ENCODE peak calls at places on chromosomes 13 and 19, in seven cellular contexts. One of them, this sample, is unnamed. For H3K4me1, the result is how much of the 10 kb centered on the place peaks cover.

GRCh38 chr13:67123165-67123564 is 107.0 kb downstream of the PCDH9 start:
- DNase-seq in right cardiac atrium: no peak
- DNase-seq in ascending aorta: no peak
- DNase-seq in right lobe of liver: no peak
- DNase-seq in IMR-90: no peak
- DNase-seq in colonic mucosa: no peak
- DNase-seq in tibial artery: no peak
- DNase-seq in this sample: no peak

GRCh38 chr19:15623711-15624318 is 8.8 kb downstream of the CYP4F8 start:
- DNase-seq in ascending aorta: no peak
- DNase-seq in IMR-90: no peak
- DNase-seq in tibial artery: no peak
- DNase-seq in right lobe of liver: no peak
- DNase-seq in colonic mucosa: no peak
- DNase-seq in right cardiac atrium: no peak
- DNase-seq in this sample: no peak

GRCh38 chr19:5263615-5264014 is 77.0 kb downstream of the PTPRS start:
- DNase-seq in colonic mucosa: no peak
- DNase-seq in IMR-90: no peak
- DNase-seq in tibial artery: no peak
- DNase-seq in ascending aorta: no peak
- DNase-seq in right cardiac atrium: peak
- DNase-seq in right lobe of liver: no peak
- DNase-seq in this sample: no peak

GRCh38 chr13:99206226-99206625 is 5.6 kb downstream of the UBAC2 start:
- DNase-seq in ascending aorta: no peak
- DNase-seq in right cardiac atrium: no peak
- DNase-seq in IMR-90: no peak
- DNase-seq in colonic mucosa: peak
- DNase-seq in tibial artery: no peak
- DNase-seq in right lobe of liver: no peak
- DNase-seq in this sample: no peak

GRCh38 chr19:32296694-32297093 is 48.7 kb upstream of the ZNF507 start:
- DNase-seq in ascending aorta: no peak
- DNase-seq in IMR-90: no peak
- DNase-seq in colonic mucosa: no peak
- DNase-seq in right lobe of liver: no peak
- DNase-seq in tibial artery: no peak
- DNase-seq in right cardiac atrium: no peak
- DNase-seq in this sample: no peak

GRCh38 chr19:15374105-15374651 is 5.4 kb downstream of the AKAP8 start:
- DNase-seq in colonic mucosa: no peak
- DNase-seq in right cardiac atrium: peak
- DNase-seq in right lobe of liver: peak
- DNase-seq in IMR-90: no peak
- DNase-seq in tibial artery: no peak
- DNase-seq in ascending aorta: no peak
- DNase-seq in this sample: no peak

GRCh38 chr13:73079359-73079758 is 20.6 kb downstream of the KLF5 start:
- DNase-seq in right lobe of liver: no peak
- DNase-seq in colonic mucosa: no peak
- DNase-seq in right cardiac atrium: no peak
- DNase-seq in tibial artery: no peak
- DNase-seq in ascending aorta: no peak
- DNase-seq in IMR-90: no peak
- DNase-seq in this sample: no peak

GRCh38 chr13:95296326-95296939 is 4.8 kb downstream of the ABCC4 start:
- DNase-seq in tibial artery: no peak
- DNase-seq in right cardiac atrium: peak
- DNase-seq in right lobe of liver: peak
- DNase-seq in colonic mucosa: peak
- DNase-seq in ascending aorta: no peak
- DNase-seq in IMR-90: no peak
- DNase-seq in this sample: peak

GRCh38 chr13:93224545-93224944 is 2.1 kb upstream of the GPC6 start:
- DNase-seq in ascending aorta: no peak
- DNase-seq in tibial artery: no peak
- DNase-seq in colonic mucosa: no peak
- DNase-seq in right lobe of liver: peak
- DNase-seq in IMR-90: peak
- DNase-seq in right cardiac atrium: no peak
- DNase-seq in this sample: peak

GRCh38 chr19:15534957-15535864 is 26.9 kb downstream of the CYP4F22 start:
- DNase-seq in colonic mucosa: no peak
- DNase-seq in ascending aorta: no peak
- DNase-seq in tibial artery: no peak
- DNase-seq in right lobe of liver: no peak
- DNase-seq in IMR-90: no peak
- DNase-seq in right cardiac atrium: no peak
- DNase-seq in this sample: no peak

GRCh38 chr13:31756346-31756745 is 17.0 kb downstream of the RXFP2 start:
- DNase-seq in right cardiac atrium: no peak
- DNase-seq in ascending aorta: no peak
- DNase-seq in right lobe of liver: no peak
- DNase-seq in IMR-90: peak
- DNase-seq in tibial artery: peak
- DNase-seq in colonic mucosa: no peak
- DNase-seq in this sample: no peak

GRCh38 chr19:48297975-48298374 is 27.4 kb upstream of the EMP3 start:
- DNase-seq in right lobe of liver: no peak
- DNase-seq in colonic mucosa: no peak
- DNase-seq in ascending aorta: no peak
- DNase-seq in tibial artery: no peak
- DNase-seq in IMR-90: no peak
- DNase-seq in right cardiac atrium: no peak
- DNase-seq in this sample: no peak

GRCh38 chr13:111456452-111457230 is 136.2 kb downstream of the TEX29 start:
- DNase-seq in IMR-90: no peak
- DNase-seq in tibial artery: no peak
- DNase-seq in ascending aorta: no peak
- DNase-seq in right cardiac atrium: no peak
- DNase-seq in colonic mucosa: no peak
- DNase-seq in right lobe of liver: no peak
- DNase-seq in this sample: no peak

GRCh38 chr19:11507370-11508078 is 1.9 kb upstream of the ZNF653 start:
- DNase-seq in colonic mucosa: no peak
- DNase-seq in right cardiac atrium: no peak
- DNase-seq in ascending aorta: no peak
- DNase-seq in tibial artery: no peak
- DNase-seq in IMR-90: no peak
- DNase-seq in right lobe of liver: no peak
- DNase-seq in this sample: no peak

GRCh38 chr19:11513946-11514345 is 8.3 kb upstream of the ZNF653 start:
- DNase-seq in IMR-90: no peak
- DNase-seq in colonic mucosa: no peak
- DNase-seq in right cardiac atrium: no peak
- DNase-seq in right lobe of liver: no peak
- DNase-seq in tibial artery: no peak
- DNase-seq in ascending aorta: no peak
- DNase-seq in this sample: no peak

GRCh38 chr19:11506101-11506555 is 489 bp upstream of the ZNF653 start:
- DNase-seq in IMR-90: no peak
- DNase-seq in ascending aorta: no peak
- DNase-seq in colonic mucosa: no peak
- DNase-seq in right cardiac atrium: peak
- DNase-seq in tibial artery: no peak
- DNase-seq in right lobe of liver: no peak
- DNase-seq in this sample: no peak

GRCh38 chr19:11505504-11506100 is at the start of gene ZNF653:
- DNase-seq in colonic mucosa: peak
- DNase-seq in ascending aorta: peak
- DNase-seq in right cardiac atrium: peak
- DNase-seq in tibial artery: peak
- DNase-seq in right lobe of liver: peak
- DNase-seq in IMR-90: peak
- DNase-seq in this sample: peak

GRCh38 chr19:11510444-11510843 is 4.8 kb upstream of the ZNF653 start:
- DNase-seq in colonic mucosa: no peak
- DNase-seq in right lobe of liver: no peak
- DNase-seq in IMR-90: no peak
- DNase-seq in ascending aorta: no peak
- DNase-seq in right cardiac atrium: no peak
- DNase-seq in tibial artery: no peak
- DNase-seq in this sample: no peak
- H3K4me3 ChIP-seq in colonic mucosa: no peak
- H3K4me3 ChIP-seq in right lobe of liver: no peak
- H3K4me3 ChIP-seq in IMR-90: no peak
- H3K4me3 ChIP-seq in ascending aorta: no peak
- H3K4me3 ChIP-seq in right cardiac atrium: no peak
- H3K4me3 ChIP-seq in tibial artery: no peak
- H3K4me3 ChIP-seq in this sample: no peak

GRCh38 chr19:43755256-43755801 is 567 bp upstream of the SMG9 start:
- DNase-seq in right cardiac atrium: peak
- DNase-seq in colonic mucosa: peak
- DNase-seq in ascending aorta: no peak
- DNase-seq in tibial artery: peak
- DNase-seq in IMR-90: peak
- DNase-seq in right lobe of liver: peak
- DNase-seq in this sample: peak
- H3K4me1 ChIP-seq in right cardiac atrium: under half
- H3K4me1 ChIP-seq in colonic mucosa: under half
- H3K4me1 ChIP-seq in ascending aorta: under half
- H3K4me1 ChIP-seq in tibial artery: under half
- H3K4me1 ChIP-seq in IMR-90: under half
- H3K4me1 ChIP-seq in right lobe of liver: under half
- H3K4me1 ChIP-seq in this sample: under half

DNA sequence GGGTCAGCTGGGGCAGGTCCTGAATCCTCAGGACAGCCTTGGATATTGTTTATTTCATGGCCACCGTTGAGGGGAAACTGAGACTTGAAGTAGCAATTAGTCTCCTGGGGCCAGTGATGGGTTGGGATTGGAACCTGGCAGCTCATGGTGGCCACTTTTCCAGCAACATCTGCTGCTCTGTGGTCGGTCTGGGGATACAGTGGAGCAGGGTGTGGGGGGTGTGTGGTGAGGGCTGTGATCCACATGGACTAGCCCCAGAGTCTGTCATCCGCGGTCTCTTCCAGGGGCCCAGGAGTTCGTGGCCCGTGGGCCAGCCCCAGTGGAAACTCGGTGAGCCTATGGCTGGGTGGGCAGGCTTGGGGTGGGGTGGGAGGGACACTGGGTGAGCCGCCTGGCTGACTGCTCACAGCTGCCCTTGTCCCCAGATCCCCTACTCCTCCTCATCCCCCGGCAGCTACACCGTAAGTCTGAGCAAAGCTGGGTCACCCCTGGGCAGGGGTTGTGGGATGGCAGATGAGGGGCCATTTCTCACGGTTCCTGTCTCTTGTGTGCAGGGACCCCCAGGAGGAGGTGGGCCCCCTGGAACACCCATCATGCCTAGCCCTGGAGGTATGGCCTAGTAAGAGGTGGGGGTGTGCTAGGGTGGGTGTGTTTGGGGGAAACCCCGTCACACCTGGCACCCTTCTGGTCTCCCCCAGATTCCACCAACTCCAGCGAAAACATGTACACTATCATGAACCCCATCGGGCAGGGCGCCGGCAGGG is 5.5 kb downstream of the ISYNA1 start:
- DNase-seq in ascending aorta: no peak
- DNase-seq in tibial artery: no peak
- DNase-seq in right lobe of liver: no peak
- DNase-seq in colonic mucosa: no peak
- DNase-seq in right cardiac atrium: peak
- DNase-seq in IMR-90: no peak
- DNase-seq in this sample: no peak
- H3K27ac ChIP-seq in ascending aorta: no peak
- H3K27ac ChIP-seq in tibial artery: peak
- H3K27ac ChIP-seq in right lobe of liver: no peak
- H3K27ac ChIP-seq in colonic mucosa: no peak
- H3K27ac ChIP-seq in right cardiac atrium: no peak
- H3K27ac ChIP-seq in IMR-90: no peak
- H3K27ac ChIP-seq in this sample: no peak

GRCh38 chr19:18420931-18421330 is 1.7 kb downstream of the SSBP4 start:
- DNase-seq in colonic mucosa: no peak
- DNase-seq in right lobe of liver: no peak
- DNase-seq in tibial artery: no peak
- DNase-seq in IMR-90: no peak
- DNase-seq in right cardiac atrium: peak
- DNase-seq in ascending aorta: no peak
- DNase-seq in this sample: no peak

GRCh38 chr19:18422530-18423191 is 3.5 kb downstream of the SSBP4 start:
- DNase-seq in right lobe of liver: no peak
- DNase-seq in right cardiac atrium: peak
- DNase-seq in ascending aorta: no peak
- DNase-seq in colonic mucosa: no peak
- DNase-seq in tibial artery: no peak
- DNase-seq in IMR-90: no peak
- DNase-seq in this sample: no peak

GRCh38 chr19:18423258-18424020 is 4.2 kb downstream of the SSBP4 start:
- DNase-seq in right cardiac atrium: peak
- DNase-seq in ascending aorta: no peak
- DNase-seq in tibial artery: no peak
- DNase-seq in IMR-90: no peak
- DNase-seq in right lobe of liver: no peak
- DNase-seq in colonic mucosa: no peak
- DNase-seq in this sample: no peak

GRCh38 chr19:18419699-18420460 is 682 bp downstream of the SSBP4 start:
- DNase-seq in IMR-90: no peak
- DNase-seq in tibial artery: peak
- DNase-seq in colonic mucosa: peak
- DNase-seq in ascending aorta: no peak
- DNase-seq in right cardiac atrium: peak
- DNase-seq in right lobe of liver: no peak
- DNase-seq in this sample: no peak

GRCh38 chr19:18421371-18421959 is 2.3 kb downstream of the SSBP4 start:
- DNase-seq in IMR-90: no peak
- DNase-seq in right lobe of liver: no peak
- DNase-seq in tibial artery: peak
- DNase-seq in colonic mucosa: no peak
- DNase-seq in ascending aorta: no peak
- DNase-seq in right cardiac atrium: peak
- DNase-seq in this sample: no peak
- H3K4me3 ChIP-seq in IMR-90: no peak
- H3K4me3 ChIP-seq in right lobe of liver: no peak
- H3K4me3 ChIP-seq in tibial artery: no peak
- H3K4me3 ChIP-seq in colonic mucosa: no peak
- H3K4me3 ChIP-seq in ascending aorta: no peak
- H3K4me3 ChIP-seq in right cardiac atrium: no peak
- H3K4me3 ChIP-seq in this sample: no peak

DNA sequence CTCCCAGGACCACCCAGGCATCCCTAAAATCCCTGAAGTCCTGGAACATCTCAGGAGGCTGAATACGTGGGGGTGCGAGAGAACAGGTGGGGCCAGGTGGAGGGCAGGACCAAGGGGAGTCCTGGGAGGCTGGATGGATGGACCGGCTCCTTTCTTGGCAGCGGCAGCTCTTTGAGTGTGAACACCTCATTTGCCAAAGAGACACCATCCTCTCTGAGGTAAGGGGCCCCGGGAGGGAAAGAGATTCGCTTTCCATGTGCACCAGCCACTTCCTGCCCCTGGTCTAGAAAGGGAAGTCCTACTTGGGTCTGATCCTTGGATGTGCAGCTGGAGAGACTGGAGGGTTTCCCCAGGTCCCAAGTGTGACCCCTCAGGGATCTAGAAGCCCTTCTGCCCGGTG is 16.2 kb downstream of the PTH2 start:
- DNase-seq in ascending aorta: no peak
- DNase-seq in right cardiac atrium: no peak
- DNase-seq in IMR-90: no peak
- DNase-seq in tibial artery: no peak
- DNase-seq in right lobe of liver: no peak
- DNase-seq in colonic mucosa: no peak
- DNase-seq in this sample: no peak
- H3K4me1 ChIP-seq in ascending aorta: under half
- H3K4me1 ChIP-seq in right cardiac atrium: under half
- H3K4me1 ChIP-seq in IMR-90: under half
- H3K4me1 ChIP-seq in tibial artery: under half
- H3K4me1 ChIP-seq in right lobe of liver: under half
- H3K4me1 ChIP-seq in colonic mucosa: under half
- H3K4me1 ChIP-seq in this sample: under half